ENCODE peak calls at places on chromosomes 3 and 15, in eight cellular contexts. A is cardiac muscle cell; W is CD8-positive, alpha-beta memory T cell; Z is fibroblast of lung; N is IMR-90; D is SJSA1; B is GM23248; L is lower lobe of right lung. C is an unnamed sample. For H3K9me3 and H3K4me1, the result is how much of the 10 kb centered on the place peaks cover.

GRCh38 chr15:57259511-57260143 is 116.7 kb upstream of the CGNL1 start:
- DNase-seq in A (no peak), D (no peak), B (no peak), W (no peak), N (no peak), L (no peak), Z (peak), C (peak)

GRCh38 chr3:102060814-102061213 is 211.5 kb downstream of the NFKBIZ start:
- DNase-seq in D (no peak), L (no peak), Z (no peak), B (peak), N (peak), A (no peak), W (no peak), C (no peak)

GRCh38 chr3:98039322-98040024 is 4.4 kb upstream of the GABRR3 start:
- DNase-seq in B (peak), L (no peak), D (peak), A (peak), N (peak), Z (peak), W (peak), C (peak)

GRCh38 chr3:57919987-57920386 is 88.2 kb upstream of the FLNB start:
- DNase-seq in Z (no peak), W (no peak), L (no peak), N (no peak), A (peak), D (no peak), B (no peak), C (no peak)

GRCh38 chr15:60591491-60592385 is 112.8 kb upstream of the ICE2 start:
- DNase-seq in B (peak), W (peak), D (no peak), A (peak), Z (no peak), N (no peak), L (peak), C (no peak)

GRCh38 chr3:50350213-50350526 is 405 bp downstream of the NPRL2 start:
- DNase-seq in B (no peak), Z (no peak), N (no peak), D (no peak), A (no peak), L (no peak), W (no peak), C (no peak)

GRCh38 chr3:164752814-164753213 is 325.5 kb downstream of the SI start:
- DNase-seq in B (no peak), N (no peak), D (no peak), W (no peak), A (no peak), L (no peak), Z (no peak), C (no peak)

GRCh38 chr3:3296858-3297430 is 117.5 kb upstream of the CRBN start:
- DNase-seq in N (no peak), Z (no peak), L (no peak), A (no peak), W (no peak), D (no peak), B (no peak), C (no peak)

GRCh38 chr3:134543113-134543512 is 57.3 kb downstream of the CEP63 start:
- DNase-seq in L (peak), W (no peak), B (no peak), D (no peak), Z (no peak), N (no peak), A (peak), C (no peak)

GRCh38 chr3:153901991-153902390 is 219.2 kb upstream of the ARHGEF26 start:
- DNase-seq in B (peak), Z (peak), L (no peak), A (no peak), W (no peak), N (peak), D (peak), C (no peak)

GRCh38 chr3:73497646-73498406 is 126.9 kb downstream of the PDZRN3 start:
- DNase-seq in N (no peak), Z (no peak), L (no peak), W (no peak), D (no peak), A (no peak), B (no peak), C (no peak)

GRCh38 chr3:172622916-172623700 is 87.8 kb downstream of the NCEH1 start:
- DNase-seq in A (peak), W (no peak), L (no peak), Z (peak), D (no peak), N (peak), B (peak), C (peak)

GRCh38 chr3:172627057-172627809 is 83.6 kb downstream of the NCEH1 start:
- DNase-seq in A (peak), W (no peak), N (peak), B (peak), L (no peak), Z (peak), D (no peak), C (no peak)

GRCh38 chr3:172624999-172625398 is 85.9 kb downstream of the NCEH1 start:
- DNase-seq in N (no peak), L (no peak), W (no peak), Z (no peak), B (no peak), D (no peak), A (no peak), C (no peak)

GRCh38 chr3:172625404-172625803 is 85.5 kb downstream of the NCEH1 start:
- DNase-seq in D (no peak), A (peak), W (no peak), B (peak), Z (peak), N (peak), L (no peak), C (no peak)

DNA sequence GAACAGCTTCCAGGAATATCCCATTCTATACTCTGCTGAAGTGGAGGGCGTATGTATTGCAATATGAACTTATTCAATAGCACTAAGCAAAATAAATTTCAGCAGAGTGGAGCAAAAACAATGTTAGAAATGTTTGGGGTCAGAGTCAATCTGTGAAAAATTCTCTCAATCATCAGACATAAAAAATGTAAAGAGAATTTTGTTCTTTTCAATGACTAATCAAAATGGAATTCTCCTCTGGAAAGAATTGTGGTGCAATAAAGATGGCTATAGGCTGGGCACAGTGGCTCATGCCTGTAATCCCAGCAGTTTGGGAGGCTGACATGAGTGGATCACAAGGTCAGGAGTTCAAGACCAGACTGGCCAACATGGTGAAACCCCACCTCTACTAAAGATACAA is 84.6 kb downstream of the NCEH1 start:
- DNase-seq in L (no peak), Z (peak), A (peak), D (peak), N (peak), W (no peak), B (peak), C (no peak)
- H3K9me3 ChIP-seq in L (under half), Z (under half), A (under half), D (under half), N (under half), W (under half), B (under half), C (under half)

GRCh38 chr3:192921793-192922192 is 4.1 kb upstream of the MB21D2 start:
- DNase-seq in N (no peak), D (no peak), Z (no peak), B (no peak), W (no peak), L (no peak), A (no peak), C (no peak)
- H3K4me1 ChIP-seq in N (under half), D (under half), Z (under half), B (under half), W (under half), L (under half), A (under half), C (under half)

DNA sequence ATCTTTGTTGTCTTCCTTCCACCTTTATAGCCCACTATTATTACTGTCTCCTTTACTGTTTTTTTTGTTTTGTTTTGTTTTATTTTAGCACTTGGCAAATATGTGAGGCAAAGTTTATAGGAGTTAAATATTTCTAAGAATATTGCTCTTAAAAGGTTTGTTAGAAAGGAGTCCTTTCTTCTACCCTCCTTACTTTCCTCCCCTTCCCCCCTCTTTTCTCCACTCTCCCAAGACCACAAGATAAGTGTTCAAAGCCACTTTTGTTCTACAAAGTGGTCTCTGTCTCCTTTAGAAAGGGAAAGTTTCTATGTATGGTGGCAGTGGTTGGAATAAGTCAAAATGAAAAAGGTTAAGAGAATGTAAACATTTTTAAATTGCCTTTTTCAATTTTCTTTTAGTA is 130.7 kb upstream of the TSC22D2 start:
- DNase-seq in W (no peak), A (no peak), D (no peak), L (no peak), Z (no peak), B (no peak), N (no peak), C (no peak)
- H3K4me3 ChIP-seq in W (no peak), A (no peak), D (no peak), L (no peak), Z (no peak), B (no peak), N (no peak), C (no peak)

DNA sequence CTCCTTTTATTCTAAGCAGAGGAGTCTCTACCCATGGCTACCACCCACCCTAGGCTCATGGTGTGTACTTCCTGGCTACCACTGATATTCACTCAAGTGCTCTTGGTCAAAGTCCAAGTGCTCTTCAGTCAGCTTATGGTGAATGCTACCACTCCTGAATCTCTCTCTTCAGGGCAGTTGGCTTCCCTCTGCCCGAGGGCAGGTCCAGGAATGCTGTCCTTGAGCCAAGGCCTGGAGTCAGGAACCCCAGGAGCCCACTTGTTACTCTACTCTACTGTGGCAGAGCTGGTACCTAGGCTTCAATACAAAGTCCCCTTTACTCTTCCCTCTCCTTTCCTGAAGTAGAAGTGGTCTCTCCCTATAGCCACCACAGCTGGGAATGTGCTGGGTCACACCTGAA is 226.0 kb downstream of the DIPK2A start:
- DNase-seq in N (no peak), D (no peak), A (no peak), Z (no peak), B (no peak), W (no peak), L (no peak), C (no peak)
- H3K9me3 ChIP-seq in N (under half), D (under half), A (under half), Z (under half), B (under half), W (under half), L (under half), C (under half)

GRCh38 chr3:192550356-192550755 is 177.0 kb downstream of the FGF12 start:
- DNase-seq in L (no peak), B (no peak), N (no peak), D (no peak), Z (no peak), W (no peak), A (no peak), C (no peak)
- H3K4me1 ChIP-seq in L (under half), B (under half), N (under half), D (under half), Z (under half), W (under half), A (under half), C (under half)

DNA sequence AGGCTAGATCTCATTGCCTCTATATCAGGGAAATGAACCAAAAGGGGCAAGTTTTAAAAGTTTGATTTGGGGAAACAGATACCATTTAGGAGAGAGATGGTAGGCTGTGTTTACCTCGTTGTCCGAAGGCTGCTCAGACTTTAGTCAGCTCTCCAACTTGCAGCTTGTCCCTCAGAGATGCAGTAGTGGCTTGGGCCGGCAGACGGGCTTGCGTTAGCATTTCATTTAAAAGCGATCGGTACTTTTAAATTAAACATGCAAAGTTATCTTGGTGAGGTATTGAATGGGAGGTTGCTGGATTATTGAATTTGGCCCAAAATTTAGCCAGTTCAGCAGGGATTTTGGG is 26.2 kb downstream of the EEFSEC start:
- DNase-seq in Z (no peak), B (no peak), W (no peak), D (no peak), A (no peak), L (no peak), N (no peak), C (no peak)
- H3K4me3 ChIP-seq in Z (peak), B (no peak), W (no peak), D (peak), A (no peak), L (peak), N (no peak), C (no peak)